ENCODE peak calls at places on chromosomes 12 and 14, in five cellular contexts. T, V, O, C and H are unnamed samples.

GRCh38 chr12:103181366-103182152 is 224.1 kb downstream of the ASCL1 start:
- DNase-seq in C (no peak), O (no peak), V (no peak), T (no peak), H (no peak)

GRCh38 chr14:102811971-102812370 is 34.7 kb downstream of the TRAF3 start:
- DNase-seq in V (no peak), C (no peak), T (no peak), O (peak), H (no peak)

GRCh38 chr12:92035477-92035876 is 110.2 kb downstream of the BTG1 start:
- DNase-seq in T (no peak), V (no peak), C (no peak), O (no peak), H (no peak)

GRCh38 chr12:31362759-31363415 is 36.9 kb upstream of the SINHCAF start:
- DNase-seq in O (peak), C (no peak), T (peak), V (no peak), H (peak)

GRCh38 chr14:80602931-80603330 is 338.6 kb downstream of the CEP128 start:
- DNase-seq in C (no peak), T (no peak), O (no peak), V (no peak), H (no peak)

GRCh38 chr14:33493329-33493728 is 457.5 kb downstream of the EGLN3 start:
- DNase-seq in T (no peak), V (no peak), C (no peak), O (no peak), H (no peak)

GRCh38 chr12:102483466-102483865 is 3.1 kb upstream of the IGF1 start:
- DNase-seq in O (no peak), V (no peak), C (no peak), T (no peak), H (no peak)

GRCh38 chr14:68506645-68507405 is 286.0 kb downstream of the ZFP36L1 start:
- DNase-seq in T (no peak), V (no peak), C (no peak), O (no peak), H (no peak)

GRCh38 chr14:100147181-100147631 is 12.2 kb downstream of the DEGS2 start:
- DNase-seq in O (no peak), C (no peak), T (no peak), V (no peak), H (no peak)

GRCh38 chr12:51941011-51941561 is 10.4 kb upstream of the ACVR1B start:
- DNase-seq in O (peak), T (no peak), V (peak), C (no peak), H (no peak)

GRCh38 chr12:117143008-117143532 is 43.9 kb upstream of the TESC start:
- DNase-seq in O (no peak), C (no peak), V (peak), T (peak), H (no peak)

GRCh38 chr14:87993485-87993809 is 465 bp upstream of the GALC start:
- DNase-seq in V (no peak), O (no peak), T (no peak), C (no peak), H (no peak)
- H3K4me3 ChIP-seq in V (peak), O (peak), T (peak), C (peak), H (no peak)

DNA sequence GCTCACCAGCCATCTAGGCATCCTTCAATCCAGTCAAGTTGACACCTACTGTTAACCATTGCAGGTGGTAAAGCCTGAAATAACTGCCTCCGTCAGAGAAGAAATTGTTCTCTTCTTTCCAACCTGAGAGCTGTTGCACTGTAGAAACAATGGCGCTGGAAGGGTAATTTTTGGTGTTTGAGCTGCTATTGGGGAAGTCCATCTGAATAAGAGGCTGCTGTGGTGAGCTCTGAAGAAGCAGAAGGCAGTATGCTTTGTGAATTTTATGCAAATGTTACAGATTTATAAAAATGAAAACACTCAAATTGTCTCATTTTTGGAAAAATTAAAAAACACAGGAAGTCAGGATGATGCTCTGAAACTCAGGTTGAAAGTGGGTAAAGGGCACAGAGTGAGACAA is 60.2 kb downstream of the SNAPC1 start:
- DNase-seq in V (no peak), C (no peak), O (no peak), T (no peak), H (no peak)
- H4K91ac ChIP-seq in V (no peak), C (no peak), O (no peak), T (no peak), H (no peak)

GRCh38 chr12:1533602-1534304 is 60.6 kb downstream of the FBXL14 start:
- DNase-seq in O (no peak), C (no peak), T (no peak), V (peak), H (no peak)

GRCh38 chr12:1532796-1533195 is 61.6 kb downstream of the FBXL14 start:
- DNase-seq in V (no peak), C (no peak), O (no peak), T (no peak), H (no peak)

GRCh38 chr12:1533205-1533601 is 61.2 kb downstream of the FBXL14 start:
- DNase-seq in V (no peak), O (no peak), C (no peak), T (peak), H (no peak)

GRCh38 chr12:1536817-1537216 is 57.6 kb downstream of the FBXL14 start:
- DNase-seq in C (no peak), V (peak), O (peak), T (no peak), H (no peak)

DNA sequence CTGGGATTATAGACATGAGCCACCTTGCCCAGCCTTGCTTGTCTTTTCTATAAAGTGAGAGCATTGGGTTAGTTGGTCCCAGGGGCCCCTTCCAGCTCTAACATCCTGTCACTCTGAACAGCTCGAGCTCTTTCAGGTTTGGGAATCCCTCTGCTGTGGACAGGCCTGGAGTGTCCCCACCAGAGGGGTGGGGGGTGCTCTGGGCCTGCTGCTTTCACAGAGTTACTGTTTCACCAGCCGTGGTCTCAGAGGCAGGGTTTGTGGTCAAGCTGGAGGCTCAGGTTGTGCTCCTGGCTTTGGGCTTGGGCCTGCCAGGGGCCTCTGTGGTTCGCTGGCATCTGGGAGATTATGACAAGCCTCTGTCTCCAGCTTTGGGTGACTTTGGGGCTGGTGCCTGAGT is 59.7 kb downstream of the FBXL14 start:
- DNase-seq in C (no peak), T (no peak), V (no peak), O (no peak), H (no peak)
- H3K4me3 ChIP-seq in C (no peak), T (no peak), V (no peak), O (no peak), H (no peak)

DNA sequence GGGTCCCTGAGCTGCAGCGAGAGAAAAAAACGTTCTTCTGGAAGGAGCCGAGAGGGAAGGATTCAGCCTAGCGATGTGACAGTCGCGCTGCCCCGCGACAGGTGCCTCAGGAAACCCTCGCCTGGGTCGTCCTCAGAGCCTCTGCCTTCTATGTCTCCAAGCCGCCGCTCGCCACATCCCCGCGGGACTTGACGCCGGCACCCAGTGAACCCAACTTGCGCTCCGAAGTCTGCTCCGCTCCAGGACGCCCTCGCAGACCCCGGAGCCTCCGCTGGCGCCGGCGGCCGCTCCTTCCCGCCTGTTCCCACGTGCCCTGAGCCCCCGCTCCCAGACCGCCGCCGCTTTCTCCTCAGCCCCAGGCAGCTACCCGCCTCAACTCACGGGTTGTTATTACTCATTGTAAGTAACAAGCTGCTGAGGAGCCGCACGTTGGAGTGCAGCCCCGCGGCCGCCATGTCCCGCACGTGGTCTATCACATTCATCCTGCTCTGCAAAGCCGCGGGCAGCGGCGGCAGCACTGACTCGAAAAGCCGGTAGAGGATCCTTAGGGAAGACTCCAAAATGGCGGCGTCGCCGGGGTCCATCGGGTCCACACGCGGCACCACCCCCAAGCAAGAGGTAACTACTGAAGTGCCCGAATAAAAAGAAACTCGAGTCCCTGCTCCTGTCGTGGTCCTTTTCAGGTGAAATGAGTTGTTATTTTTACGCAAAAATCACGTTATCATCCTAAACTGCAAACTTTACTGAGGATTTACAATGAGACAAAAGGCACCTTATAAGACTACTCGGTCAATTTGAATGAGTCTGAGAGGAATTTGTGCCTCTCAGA is at the start of gene ANAPC7:
- DNase-seq in V (peak), T (peak), C (peak), O (peak), H (peak)
- H4K91ac ChIP-seq in V (peak), T (peak), C (peak), O (peak), H (peak)

GRCh38 chr14:23181453-23181852 is 2.0 kb downstream of the SLC7A8 start:
- DNase-seq in C (no peak), O (no peak), V (no peak), T (no peak), H (no peak)
- H3K4me3 ChIP-seq in C (peak), O (no peak), V (no peak), T (peak), H (peak)

GRCh38 chr12:24948816-24949722 is at the start of gene BCAT1:
- DNase-seq in V (peak), C (peak), T (peak), O (peak), H (peak)
- H4K91ac ChIP-seq in V (peak), C (peak), T (peak), O (peak), H (peak)